ENCODE peak calls at places on chromosomes 13 and 19, in nine cellular contexts. U is PC-3; O is CD4-positive, alpha-beta T cell; H is cardiac muscle cell; W is testis; N is heart left ventricle; P is IMR-90; Q is brain microvascular endothelial cell; J is HCT116. L is an unnamed sample.

GRCh38 chr19:42311612-42312160 is 1.4 kb upstream of the TMEM145 start:
- DNase-seq in U (no peak), O (no peak), H (no peak), W (no peak), N (no peak), P (no peak), Q (no peak), J (no peak), L (no peak)

GRCh38 chr13:52925221-52925620 is 76.8 kb upstream of the PCDH8 start:
- DNase-seq in U (no peak), O (no peak), H (no peak), W (no peak), N (no peak), P (no peak), Q (no peak), J (no peak), L (no peak)

GRCh38 chr19:8500158-8500557 is 2.3 kb downstream of the PRAM1 start:
- DNase-seq in U (no peak), O (no peak), H (no peak), W (no peak), N (no peak), P (no peak), Q (no peak), J (no peak), L (no peak)

GRCh38 chr13:92896842-92897241 is 329.8 kb upstream of the GPC6 start:
- DNase-seq in U (peak), O (no peak), H (peak), W (no peak), N (no peak), P (peak), Q (peak), J (no peak), L (peak)

GRCh38 chr19:33497151-33497777 is 24.3 kb downstream of the PEPD start:
- DNase-seq in U (no peak), O (no peak), H (no peak), W (no peak), N (no peak), P (no peak), Q (no peak), J (no peak), L (no peak)

GRCh38 chr13:51738226-51738905 is 65.6 kb downstream of the DHRS12 start:
- DNase-seq in U (no peak), O (no peak), H (no peak), W (no peak), N (no peak), P (no peak), Q (no peak), J (no peak), L (no peak)

GRCh38 chr13:40995997-40996396 is 23.1 kb downstream of the ELF1 start:
- DNase-seq in U (no peak), O (no peak), H (no peak), W (no peak), N (no peak), P (no peak), Q (no peak), J (no peak), L (no peak)

GRCh38 chr19:16381756-16382401 is 57.3 kb downstream of the KLF2 start:
- DNase-seq in U (no peak), O (no peak), H (peak), W (peak), N (peak), P (no peak), Q (peak), J (no peak), L (no peak)

GRCh38 chr13:110702089-110702488 is 3.8 kb downstream of the CARS2 start:
- DNase-seq in U (no peak), O (no peak), H (no peak), W (no peak), N (no peak), P (no peak), Q (no peak), J (no peak), L (no peak)

GRCh38 chr13:43815204-43815603 is 28.4 kb upstream of the ENOX1 start:
- DNase-seq in U (no peak), O (no peak), H (peak), W (peak), N (no peak), P (peak), Q (peak), J (no peak), L (no peak)

GRCh38 chr13:20247403-20247802 is 15.3 kb upstream of the GJB6 start:
- DNase-seq in U (no peak), O (no peak), H (no peak), W (no peak), N (no peak), P (no peak), Q (no peak), J (no peak), L (no peak)

GRCh38 chr19:45526143-45526542 is 18.9 kb downstream of the VASP start:
- DNase-seq in U (peak), O (no peak), H (peak), W (peak), N (peak), P (peak), Q (peak), J (no peak), L (no peak)

GRCh38 chr13:36357692-36358091 is 11.5 kb upstream of the SPART start:
- DNase-seq in U (no peak), O (no peak), H (no peak), W (peak), N (no peak), P (no peak), Q (no peak), J (no peak), L (no peak)

GRCh38 chr19:11657307-11657706 is 60.0 kb downstream of the ZNF627 start:
- DNase-seq in U (no peak), O (no peak), H (no peak), W (no peak), N (no peak), P (no peak), Q (no peak), J (no peak), L (no peak)

GRCh38 chr19:14408641-14409120 is 10.5 kb downstream of the DDX39A start:
- DNase-seq in U (no peak), O (no peak), H (no peak), W (no peak), N (no peak), P (no peak), Q (no peak), J (no peak), L (no peak)

GRCh38 chr19:13116282-13117175 is at the start of gene TRMT1:
- DNase-seq in U (peak), O (peak), H (peak), W (peak), N (peak), P (peak), Q (peak), J (peak), L (peak)

GRCh38 chr19:13118424-13119193 is 545 bp downstream of the NACC1 start:
- DNase-seq in U (peak), O (no peak), H (peak), W (peak), N (peak), P (peak), Q (no peak), J (no peak), L (no peak)

GRCh38 chr19:13117176-13117771 is 734 bp upstream of the TRMT1 start:
- DNase-seq in U (no peak), O (no peak), H (no peak), W (no peak), N (no peak), P (no peak), Q (no peak), J (peak), L (no peak)

GRCh38 chr19:13119654-13120053 is 1.6 kb downstream of the NACC1 start:
- DNase-seq in U (no peak), O (no peak), H (no peak), W (no peak), N (no peak), P (no peak), Q (no peak), J (no peak), L (no peak)

GRCh38 chr19:13117772-13118423 is at the start of gene NACC1:
- DNase-seq in U (peak), O (peak), H (peak), W (peak), N (peak), P (peak), Q (peak), J (peak), L (peak)
- TF ChIP-seq CTCF in U (no peak), O (no peak), H (no peak), W (no peak), N (no peak), P (no peak), Q (no peak), J (no peak), L (no peak)

DNA sequence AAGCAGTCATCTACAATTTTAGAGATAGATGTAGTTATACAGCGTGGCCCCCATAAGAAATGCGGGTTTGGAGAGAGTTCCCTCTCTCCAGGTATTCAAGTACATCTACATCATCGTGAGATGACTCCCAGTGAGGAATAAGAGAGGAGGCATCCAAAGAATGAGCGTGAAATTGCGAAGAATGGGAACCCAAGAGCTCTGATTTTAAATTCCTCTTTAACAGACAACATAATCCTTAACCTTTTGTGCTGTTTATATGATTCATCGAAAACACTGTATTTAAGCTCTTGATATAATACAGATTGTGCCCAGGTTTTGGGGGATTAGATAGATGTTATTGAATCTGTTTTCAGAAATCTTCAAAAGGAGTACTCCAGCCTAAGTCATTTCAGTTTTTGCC is 161.5 kb downstream of the COG6 start:
- DNase-seq in U (no peak), O (no peak), H (no peak), W (no peak), N (no peak), P (no peak), Q (peak), J (no peak), L (no peak)
- TF ChIP-seq CTCF in U (no peak), O (no peak), H (no peak), W (no peak), N (no peak), P (no peak), Q (no peak), J (no peak), L (no peak)

GRCh38 chr19:39100500-39101166 is 16.5 kb downstream of the ACP7 start:
- DNase-seq in U (no peak), O (no peak), H (no peak), W (no peak), N (no peak), P (no peak), Q (no peak), J (no peak), L (no peak)

GRCh38 chr19:39106201-39106600 is 19.4 kb upstream of the PAK4 start:
- DNase-seq in U (no peak), O (no peak), H (no peak), W (no peak), N (no peak), P (no peak), Q (no peak), J (no peak), L (no peak)

GRCh38 chr19:39099341-39099740 is 15.2 kb downstream of the ACP7 start:
- DNase-seq in U (no peak), O (no peak), H (no peak), W (no peak), N (no peak), P (no peak), Q (no peak), J (no peak), L (no peak)

GRCh38 chr19:39104104-39104708 is 20.0 kb downstream of the ACP7 start:
- DNase-seq in U (no peak), O (no peak), H (no peak), W (no peak), N (no peak), P (no peak), Q (no peak), J (no peak), L (no peak)

GRCh38 chr19:39103151-39103550 is 19.0 kb downstream of the ACP7 start:
- DNase-seq in U (no peak), O (no peak), H (no peak), W (no peak), N (no peak), P (no peak), Q (no peak), J (no peak), L (no peak)
- TF ChIP-seq CTCF in U (no peak), O (no peak), H (no peak), W (no peak), N (no peak), P (no peak), Q (no peak), J (no peak), L (no peak)

GRCh38 chr19:55212447-55212846 is 3.1 kb upstream of the PTPRH start:
- DNase-seq in U (peak), O (peak), H (no peak), W (no peak), N (no peak), P (no peak), Q (no peak), J (peak), L (no peak)
- TF ChIP-seq CTCF in U (peak), O (no peak), H (peak), W (no peak), N (no peak), P (peak), Q (peak), J (peak), L (peak)

GRCh38 chr19:49430678-49431329 is 5.6 kb downstream of the GFY start:
- DNase-seq in U (no peak), O (no peak), H (no peak), W (no peak), N (no peak), P (no peak), Q (no peak), J (no peak), L (no peak)
- TF ChIP-seq CTCF in U (peak), O (peak), H (peak), W (no peak), N (no peak), P (peak), Q (peak), J (peak), L (peak)

DNA sequence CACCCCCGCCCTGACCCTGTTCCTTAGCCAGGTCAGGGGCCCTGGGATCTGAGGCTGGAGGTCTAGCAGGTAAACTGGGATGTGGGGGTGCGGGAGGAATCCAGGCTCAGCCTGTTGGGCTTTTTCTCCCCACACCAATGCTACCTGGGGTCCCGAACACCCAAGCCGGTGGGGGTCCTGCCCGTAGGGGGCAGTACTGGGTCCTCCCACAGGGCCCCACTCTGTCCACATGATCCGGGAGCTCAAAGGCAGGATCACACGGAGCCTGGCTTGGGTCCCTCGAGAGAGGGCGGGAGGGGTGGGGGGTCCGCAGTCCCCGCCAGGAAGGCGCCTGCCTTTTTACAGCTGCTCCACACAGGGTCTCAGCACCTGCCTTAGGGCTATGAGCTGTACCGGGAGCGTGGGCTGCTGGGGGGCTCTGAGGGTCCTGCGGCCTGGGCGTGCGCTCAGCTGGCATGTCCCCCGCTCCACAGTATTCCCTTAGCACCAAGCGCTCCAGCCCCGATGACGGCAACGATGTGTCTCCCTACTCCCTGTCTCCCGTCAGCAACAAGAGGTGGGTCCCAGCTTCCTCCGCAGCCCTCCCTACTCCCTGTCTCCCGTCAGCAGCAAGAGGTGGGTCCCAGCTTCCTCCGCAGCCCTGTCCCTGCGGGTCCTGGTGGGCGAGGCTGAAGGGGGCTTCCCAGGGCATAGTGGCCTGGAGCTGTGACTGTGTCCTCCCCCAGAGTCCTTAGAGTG is 12.3 kb upstream of the TEKTIP1 start:
- DNase-seq in U (no peak), O (no peak), H (no peak), W (no peak), N (no peak), P (no peak), Q (no peak), J (no peak), L (no peak)
- TF ChIP-seq CTCF in U (no peak), O (no peak), H (peak), W (no peak), N (no peak), P (no peak), Q (peak), J (peak), L (peak)

DNA sequence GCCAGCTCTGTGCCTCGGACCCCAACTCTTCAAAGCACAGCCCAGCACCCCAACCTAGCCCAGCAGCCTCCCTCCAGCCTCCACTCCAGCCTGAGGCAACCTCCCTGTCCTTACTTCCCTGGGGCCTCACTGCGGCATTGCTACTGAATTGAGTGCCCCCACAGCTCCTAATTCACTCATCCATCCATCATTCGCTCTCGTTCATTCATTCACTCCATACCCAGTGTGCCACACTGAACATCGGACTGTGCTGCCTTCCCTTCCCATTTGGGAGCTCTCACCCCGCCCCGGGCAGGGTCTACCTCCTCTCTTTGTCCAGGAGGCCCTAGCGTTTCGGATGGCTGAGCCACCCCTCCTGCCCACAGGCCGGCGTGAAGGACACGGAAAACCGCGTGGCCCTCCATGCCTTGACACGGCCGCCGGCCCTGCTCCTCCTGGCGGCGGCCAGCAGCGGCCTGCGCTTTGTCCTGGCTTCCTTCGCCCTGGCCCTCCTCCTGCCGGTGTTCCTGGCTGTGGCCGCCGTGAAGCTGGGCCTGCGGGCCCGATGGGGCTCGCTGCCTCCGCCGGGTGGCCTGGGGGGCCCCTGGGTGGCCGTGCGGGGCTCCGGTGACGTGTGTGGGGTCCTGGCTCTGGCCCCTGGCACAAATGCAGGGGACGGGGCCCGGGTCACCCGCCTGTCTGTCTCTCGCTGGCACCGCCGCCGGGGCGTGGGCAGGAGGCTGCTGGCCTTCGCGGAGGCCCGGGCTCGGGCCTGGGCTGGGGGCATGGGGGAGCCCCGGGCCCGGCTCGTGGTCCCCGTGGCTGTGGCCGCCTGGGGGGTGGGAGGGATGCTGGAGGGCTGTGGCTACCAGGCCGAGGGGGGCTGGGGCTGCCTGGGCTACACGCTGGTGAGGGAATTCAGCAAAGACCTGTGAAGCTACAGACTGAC is 1.3 kb downstream of the NAT14 start:
- DNase-seq in U (no peak), O (no peak), H (no peak), W (no peak), N (peak), P (no peak), Q (no peak), J (no peak), L (no peak)
- TF ChIP-seq CTCF in U (no peak), O (no peak), H (peak), W (peak), N (peak), P (no peak), Q (no peak), J (no peak), L (no peak)

L was measured in retinal pigment epithelial cell.